ENCODE peak calls at places on chromosomes 2 and 18, in five cellular contexts. T is GM23338, I is GM23248, K is neural progenitor cell, U is MM.1S. H is an unnamed sample. For H3F3A, the result is how much of the 10 kb centered on the place peaks cover.

GRCh38 chr18:48797841-48798255 is 152.9 kb downstream of the SMAD7 start:
- DNase-seq in T (no peak), I (no peak), K (no peak), U (no peak), H (no peak)

GRCh38 chr2:233240897-233241296 is 10.6 kb upstream of the ATG16L1 start:
- DNase-seq in T (no peak), I (no peak), K (no peak), U (peak), H (peak)

GRCh38 chr2:67799889-67800288 is 262.9 kb downstream of the C1D start:
- DNase-seq in T (no peak), I (no peak), K (no peak), U (no peak), H (no peak)

GRCh38 chr2:163611557-163611906 is 124.3 kb downstream of the FIGN start:
- DNase-seq in T (no peak), I (no peak), K (no peak), U (no peak), H (no peak)

GRCh38 chr18:52409732-52410131 is 69.7 kb downstream of the DCC start:
- DNase-seq in T (peak), I (no peak), K (no peak), U (peak), H (peak)

GRCh38 chr18:79954791-79955190 is 3.3 kb upstream of the SLC66A2 start:
- DNase-seq in T (no peak), I (no peak), K (peak), U (no peak), H (no peak)

GRCh38 chr2:150332378-150332777 is 155.1 kb downstream of the RND3 start:
- DNase-seq in T (no peak), I (no peak), K (no peak), U (no peak), H (no peak)

GRCh38 chr2:16166327-16166981 is 226.1 kb downstream of the MYCN start:
- DNase-seq in T (peak), I (no peak), K (peak), U (no peak), H (no peak)

GRCh38 chr2:131052741-131053263 is 40.5 kb downstream of the FAM168B start:
- DNase-seq in T (no peak), I (no peak), K (no peak), U (no peak), H (no peak)

GRCh38 chr2:201257941-201258665 is 2.2 kb upstream of the CASP8 start:
- DNase-seq in T (peak), I (peak), K (no peak), U (peak), H (peak)

GRCh38 chr18:53490019-53490418 is 734.5 kb downstream of the MBD2 start:
- DNase-seq in T (no peak), I (no peak), K (no peak), U (no peak), H (no peak)

GRCh38 chr2:135875491-135876065 is 665 bp downstream of the MCM6 start:
- DNase-seq in T (peak), I (peak), K (peak), U (peak), H (peak)

GRCh38 chr2:10256525-10257031 is 46.1 kb upstream of the HPCAL1 start:
- DNase-seq in T (no peak), I (no peak), K (no peak), U (no peak), H (no peak)

GRCh38 chr2:207926133-207927076 is 98.9 kb downstream of the PLEKHM3 start:
- DNase-seq in T (no peak), I (peak), K (no peak), U (no peak), H (peak)

GRCh38 chr18:62018761-62019041 is 125.9 kb upstream of the RNF152 start:
- DNase-seq in T (no peak), I (no peak), K (no peak), U (no peak), H (no peak)

GRCh38 chr2:75560768-75561565 is at the start of gene EVA1A:
- DNase-seq in T (peak), I (peak), K (peak), U (peak), H (peak)

GRCh38 chr2:164145093-164145987 is 409.5 kb upstream of the FIGN start:
- DNase-seq in T (no peak), I (peak), K (no peak), U (peak), H (no peak)

GRCh38 chr18:13364721-13365205 is 146.2 kb downstream of the LDLRAD4 start:
- DNase-seq in T (no peak), I (no peak), K (no peak), U (no peak), H (no peak)

GRCh38 chr2:208985644-208986043 is 438.2 kb upstream of the MAP2 start:
- DNase-seq in T (no peak), I (no peak), K (no peak), U (no peak), H (no peak)

GRCh38 chr2:110804915-110805314 is 72.5 kb downstream of the ACOXL start:
- DNase-seq in T (no peak), I (no peak), K (no peak), U (no peak), H (no peak)

GRCh38 chr2:223954401-223954800 is 2.9 kb upstream of the MRPL44 start:
- DNase-seq in T (no peak), I (peak), K (peak), U (no peak), H (no peak)

GRCh38 chr2:18924905-18925691 is 335.7 kb upstream of the NT5C1B start:
- DNase-seq in T (no peak), I (peak), K (no peak), U (no peak), H (peak)

GRCh38 chr2:163133602-163134001 is 295.0 kb upstream of the KCNH7 start:
- DNase-seq in T (no peak), I (no peak), K (no peak), U (no peak), H (no peak)

GRCh38 chr2:27096748-27097297 is 10.3 kb downstream of the KHK start:
- DNase-seq in T (no peak), I (no peak), K (no peak), U (no peak), H (no peak)

GRCh38 chr2:231590614-231591013 is 2.0 kb upstream of the TEX44 start:
- DNase-seq in T (no peak), I (no peak), K (no peak), U (no peak), H (peak)

GRCh38 chr2:8329660-8330622 is 351.9 kb upstream of the ID2 start:
- DNase-seq in T (no peak), I (no peak), K (peak), U (no peak), H (no peak)

GRCh38 chr2:199144036-199144435 is 313.7 kb downstream of the SATB2 start:
- DNase-seq in T (no peak), I (no peak), K (no peak), U (no peak), H (no peak)

GRCh38 chr2:68466361-68466777 is 725 bp downstream of the FBXO48 start:
- DNase-seq in T (no peak), I (peak), K (peak), U (peak), H (peak)

GRCh38 chr18:25630682-25631081 is 278.7 kb upstream of the ZNF521 start:
- DNase-seq in T (no peak), I (no peak), K (no peak), U (no peak), H (no peak)

GRCh38 chr18:11991021-11991770 is 9.9 kb downstream of the IMPA2 start:
- DNase-seq in T (no peak), I (no peak), K (no peak), U (no peak), H (no peak)

GRCh38 chr2:131413148-131413747 is 49.3 kb upstream of the RAB6D start:
- DNase-seq in T (peak), I (peak), K (peak), U (peak), H (peak)

GRCh38 chr2:176907341-176907740 is 305.3 kb upstream of the HNRNPA3 start:
- DNase-seq in T (no peak), I (no peak), K (no peak), U (peak), H (no peak)

DNA sequence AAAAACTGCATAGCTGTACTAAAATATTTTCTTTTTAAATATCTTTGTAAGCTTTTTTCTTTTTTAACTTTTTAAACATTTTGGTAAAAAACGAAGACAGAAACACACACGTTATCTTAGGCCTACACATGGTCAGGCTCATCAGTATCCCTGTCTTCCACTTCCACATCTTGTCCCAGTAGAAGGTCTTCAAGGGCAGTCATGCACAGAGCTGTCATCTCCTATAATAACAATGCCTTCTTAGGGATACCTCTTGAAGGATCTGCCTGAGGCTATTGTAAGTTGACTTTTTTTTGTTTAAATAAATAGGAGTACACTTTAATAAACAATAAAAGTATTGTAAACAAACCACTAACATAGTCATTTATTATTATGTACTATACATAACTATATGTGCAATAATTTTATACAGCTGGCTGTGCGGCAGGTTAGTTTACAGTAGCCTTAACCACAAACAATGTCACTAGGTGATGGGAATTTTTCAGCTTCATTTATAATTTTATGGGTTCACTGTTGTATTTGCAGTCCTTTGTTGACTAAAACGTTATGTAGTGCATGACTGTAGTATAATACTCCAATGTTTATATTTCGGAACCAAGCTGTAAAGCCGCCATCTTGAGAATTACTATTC is 124.4 kb downstream of the MAP4K4 start:
- DNase-seq in T (no peak), I (no peak), K (no peak), U (no peak), H (peak)
- H3F3A ChIP-seq in T (under half), I (half or more), K (under half), U (under half), H (under half)

DNA sequence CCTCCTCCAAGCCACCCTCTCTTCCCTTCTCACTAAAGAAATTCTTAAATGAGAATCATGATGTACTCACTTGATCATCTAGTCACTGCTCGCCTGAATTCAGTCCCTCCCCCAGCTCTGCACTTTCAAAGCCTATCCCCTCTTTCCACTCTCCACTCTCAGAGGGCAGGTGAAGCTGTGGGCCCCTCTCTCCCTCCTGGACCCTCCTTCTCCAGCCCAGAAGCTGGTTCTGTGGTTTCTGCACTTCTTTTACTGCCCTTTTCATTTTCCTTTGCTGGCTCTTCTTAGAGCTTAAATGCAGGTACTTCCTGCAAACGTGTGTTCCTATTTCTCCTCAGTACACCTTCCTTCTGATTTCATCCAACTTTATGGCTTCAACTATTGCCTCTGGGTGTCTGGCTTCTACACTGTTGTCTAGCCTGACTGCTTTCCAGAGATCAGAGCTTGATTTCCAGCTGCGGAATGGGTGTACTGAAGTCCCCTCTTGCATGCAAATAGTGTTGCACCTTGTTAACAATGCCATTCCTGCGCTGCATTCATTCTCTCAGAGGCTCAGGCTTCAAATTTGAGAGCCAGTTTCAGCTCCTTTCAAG is 15.2 kb upstream of the TXNDC2 start:
- DNase-seq in T (no peak), I (no peak), K (no peak), U (no peak), H (no peak)
- H3K27ac ChIP-seq in T (peak), I (no peak), K (no peak), U (no peak), H (no peak)

GRCh38 chr2:113014067-113014466 is 8.8 kb downstream of the IL36A start:
- DNase-seq in T (no peak), I (no peak), K (no peak), U (no peak), H (no peak)

GRCh38 chr2:113013336-113013661 is 8.0 kb downstream of the IL36A start:
- DNase-seq in T (no peak), I (no peak), K (no peak), U (no peak), H (no peak)

GRCh38 chr2:113010088-113010487 is 4.8 kb downstream of the IL36A start:
- DNase-seq in T (no peak), I (peak), K (no peak), U (no peak), H (peak)

GRCh38 chr2:113011108-113011507 is 5.8 kb downstream of the IL36A start:
- DNase-seq in T (no peak), I (no peak), K (no peak), U (no peak), H (no peak)

GRCh38 chr2:113012436-113013335 is 7.4 kb downstream of the IL36A start:
- DNase-seq in T (no peak), I (peak), K (no peak), U (no peak), H (peak)
- TF ChIP-seq EZH2phosphoT487 in T (no peak), I (no peak), K (no peak), U (no peak), H (no peak)

DNA sequence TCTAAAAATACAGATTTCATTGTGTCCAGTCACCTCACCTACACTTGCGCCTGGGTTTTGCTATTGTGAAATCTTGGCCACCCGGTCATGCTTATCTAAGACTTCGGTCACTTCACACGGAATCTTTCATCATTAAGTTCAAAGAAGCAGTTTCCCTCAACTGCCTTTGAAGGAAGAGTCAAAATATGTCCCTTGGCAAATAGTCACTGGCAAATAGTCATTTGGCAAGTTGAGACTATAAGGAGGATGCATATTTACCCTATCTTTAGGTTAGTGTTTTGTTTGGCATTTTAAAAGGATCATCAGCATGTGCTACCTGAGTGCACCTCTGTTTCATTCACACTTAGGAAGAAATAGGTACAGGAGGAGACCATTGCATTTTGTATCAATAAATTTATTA is 95.9 kb downstream of the FEZ2 start:
- DNase-seq in T (no peak), I (no peak), K (no peak), U (no peak), H (no peak)
- H3F3A ChIP-seq in T (under half), I (half or more), K (under half), U (under half), H (under half)

GRCh38 chr2:70499253-70499652 is 54.4 kb downstream of the TGFA start:
- DNase-seq in T (no peak), I (no peak), K (no peak), U (no peak), H (no peak)
- H3K27ac ChIP-seq in T (no peak), I (no peak), K (no peak), U (peak), H (no peak)

GRCh38 chr2:37457401-37457901 is 113.0 kb downstream of the QPCT start:
- DNase-seq in T (no peak), I (peak), K (no peak), U (no peak), H (no peak)

GRCh38 chr2:37458133-37458532 is 113.7 kb downstream of the QPCT start:
- DNase-seq in T (no peak), I (no peak), K (no peak), U (no peak), H (no peak)

GRCh38 chr2:37459095-37459981 is 114.9 kb downstream of the QPCT start:
- DNase-seq in T (no peak), I (peak), K (no peak), U (no peak), H (peak)

GRCh38 chr2:37464064-37464463 is 119.6 kb downstream of the QPCT start:
- DNase-seq in T (peak), I (no peak), K (no peak), U (no peak), H (no peak)

DNA sequence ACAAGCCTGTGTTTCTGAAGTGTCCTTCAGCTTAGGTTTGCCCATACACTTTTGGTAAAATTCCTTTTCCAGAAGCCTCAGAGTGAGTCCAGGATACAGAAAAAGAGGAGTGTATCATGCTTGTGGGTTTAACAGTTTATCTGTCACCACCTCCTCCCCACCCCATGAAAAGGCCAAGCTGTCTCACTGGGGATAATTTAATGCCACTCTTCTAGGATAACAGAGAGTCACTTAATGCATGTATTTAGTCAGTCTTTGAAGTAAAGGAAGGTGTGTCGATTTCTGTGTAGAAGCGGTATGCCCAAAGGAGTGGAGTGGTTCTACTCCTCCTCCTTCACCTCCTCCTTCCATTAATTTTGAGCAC is 116.4 kb downstream of the QPCT start:
- DNase-seq in T (no peak), I (no peak), K (no peak), U (no peak), H (no peak)
- TF ChIP-seq EZH2phosphoT487 in T (no peak), I (no peak), K (no peak), U (no peak), H (no peak)

GRCh38 chr2:105323117-105323516 is 6.4 kb downstream of the TGFBRAP1 start:
- DNase-seq in T (no peak), I (no peak), K (no peak), U (no peak), H (no peak)

GRCh38 chr2:105327690-105328089 is 1.8 kb downstream of the TGFBRAP1 start:
- DNase-seq in T (no peak), I (no peak), K (no peak), U (no peak), H (peak)

GRCh38 chr2:105324732-105325131 is 4.8 kb downstream of the TGFBRAP1 start:
- DNase-seq in T (peak), I (peak), K (peak), U (no peak), H (no peak)

GRCh38 chr2:105328281-105329196 is 996 bp downstream of the TGFBRAP1 start:
- DNase-seq in T (peak), I (peak), K (no peak), U (peak), H (peak)

GRCh38 chr2:105325389-105325963 is 4.1 kb downstream of the TGFBRAP1 start:
- DNase-seq in T (peak), I (peak), K (peak), U (no peak), H (peak)
- H3F3A ChIP-seq in T (under half), I (under half), K (under half), U (under half), H (under half)